ENCODE peak calls at places on chromosomes 2 and 18, in seven cellular contexts. K, T, B, S, O, F and Z are unnamed samples.

GRCh38 chr2:98656800-98657199 is 48.4 kb downstream of the UNC50 start:
- DNase-seq in K (no peak), T (no peak), F (no peak), B (no peak), S (no peak), O (peak), Z (no peak)

GRCh38 chr2:208057108-208057507 is 31.8 kb upstream of the PLEKHM3 start:
- DNase-seq in B (no peak), F (no peak), O (no peak), S (no peak), T (no peak), K (no peak), Z (no peak)

GRCh38 chr2:85504434-85505261 is 34.3 kb upstream of the MAT2A start:
- DNase-seq in B (peak), F (peak), O (no peak), S (no peak), K (peak), T (peak), Z (peak)

GRCh38 chr2:12501469-12502147 is 215.1 kb upstream of the TRIB2 start:
- DNase-seq in O (peak), F (no peak), S (peak), K (no peak), T (no peak), B (peak), Z (no peak)

GRCh38 chr2:99106905-99107304 is 34.6 kb upstream of the C2orf15 start:
- DNase-seq in B (peak), K (no peak), O (no peak), S (no peak), F (no peak), T (no peak), Z (no peak)

GRCh38 chr2:127651987-127652550 is 6.1 kb downstream of the GPR17 start:
- DNase-seq in F (no peak), K (no peak), O (no peak), S (peak), B (peak), T (no peak), Z (no peak)

GRCh38 chr2:45330617-45331016 is 280.4 kb downstream of the SRBD1 start:
- DNase-seq in T (peak), K (no peak), B (peak), S (no peak), F (peak), O (no peak), Z (no peak)

GRCh38 chr18:38368886-38369285 is 803.3 kb upstream of the CELF4 start:
- DNase-seq in K (no peak), O (no peak), S (no peak), F (no peak), T (no peak), B (peak), Z (no peak)

GRCh38 chr2:101655941-101656422 is 41.5 kb upstream of the MAP4K4 start:
- DNase-seq in B (peak), T (peak), O (no peak), F (no peak), S (no peak), K (no peak), Z (peak)

GRCh38 chr2:28974252-28974651 is 6.8 kb upstream of the TOGARAM2 start:
- DNase-seq in K (no peak), F (no peak), B (no peak), T (no peak), O (no peak), S (no peak), Z (no peak)

GRCh38 chr2:120651818-120652217 is 83.8 kb upstream of the GLI2 start:
- DNase-seq in O (no peak), F (no peak), K (no peak), B (no peak), T (no peak), S (no peak), Z (no peak)

GRCh38 chr2:619964-620363 is 57.2 kb downstream of the TMEM18 start:
- DNase-seq in K (no peak), S (no peak), O (no peak), F (no peak), B (no peak), T (no peak), Z (no peak)

GRCh38 chr2:68764781-68765385 is 30.3 kb downstream of the ARHGAP25 start:
- DNase-seq in B (no peak), T (no peak), F (no peak), K (no peak), S (no peak), O (no peak), Z (no peak)

GRCh38 chr2:45707661-45708060 is 56.2 kb downstream of the PRKCE start:
- DNase-seq in T (no peak), K (no peak), O (no peak), S (no peak), F (no peak), B (no peak), Z (no peak)

GRCh38 chr2:43798300-43798699 is 24.5 kb downstream of the DYNC2LI1 start:
- DNase-seq in O (no peak), F (no peak), T (no peak), B (no peak), K (no peak), S (no peak), Z (no peak)

GRCh38 chr2:65436825-65437221 is 4.4 kb upstream of the SPRED2 start:
- DNase-seq in T (no peak), B (no peak), K (no peak), F (no peak), O (no peak), S (no peak), Z (no peak)

GRCh38 chr18:11587432-11587831 is 22.0 kb upstream of the SLC35G4 start:
- DNase-seq in B (no peak), F (no peak), S (no peak), T (no peak), O (no peak), K (no peak), Z (no peak)

GRCh38 chr18:11587846-11588245 is 21.6 kb upstream of the SLC35G4 start:
- DNase-seq in S (no peak), K (no peak), T (no peak), F (no peak), O (no peak), B (no peak), Z (no peak)

DNA sequence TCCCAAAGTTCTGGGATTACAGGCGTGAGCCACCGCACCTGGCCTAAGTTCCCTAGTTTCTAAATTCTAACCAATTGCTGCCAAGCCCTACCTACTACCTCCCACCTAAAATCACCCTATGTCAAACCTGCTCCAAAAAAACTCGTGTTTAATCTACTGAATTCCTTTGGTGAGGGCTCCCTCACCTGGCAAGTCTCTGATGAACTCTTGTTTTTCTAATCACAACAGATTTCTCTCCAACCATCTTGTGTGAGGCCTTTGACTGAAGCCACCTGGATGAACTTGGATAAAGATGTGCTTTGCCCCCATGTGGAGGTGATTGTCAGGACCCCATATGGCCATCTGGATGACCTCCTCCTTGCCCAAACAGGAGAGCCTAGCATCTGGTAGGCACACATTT is 17.4 kb upstream of the SLC35G4 start:
- DNase-seq in B (no peak), F (no peak), K (no peak), T (no peak), O (no peak), S (no peak), Z (no peak)
- TF ChIP-seq CTCF in B (no peak), F (no peak), K (no peak), T (no peak), O (no peak), S (no peak), Z (no peak)

GRCh38 chr2:147468963-147469362 is 375.9 kb upstream of the ACVR2A start:
- DNase-seq in B (no peak), O (no peak), S (no peak), K (no peak), T (no peak), F (no peak), Z (no peak)
- H3K4me3 ChIP-seq in B (no peak), O (no peak), S (no peak), K (no peak), T (no peak), F (no peak), Z (no peak)

GRCh38 chr18:657311-657997 is at the start of gene TYMS:
- DNase-seq in K (peak), B (peak), S (peak), F (peak), O (no peak), T (no peak), Z (no peak)
- TF ChIP-seq CTCF in K (no peak), B (no peak), S (no peak), F (no peak), O (no peak), T (peak), Z (peak)

DNA sequence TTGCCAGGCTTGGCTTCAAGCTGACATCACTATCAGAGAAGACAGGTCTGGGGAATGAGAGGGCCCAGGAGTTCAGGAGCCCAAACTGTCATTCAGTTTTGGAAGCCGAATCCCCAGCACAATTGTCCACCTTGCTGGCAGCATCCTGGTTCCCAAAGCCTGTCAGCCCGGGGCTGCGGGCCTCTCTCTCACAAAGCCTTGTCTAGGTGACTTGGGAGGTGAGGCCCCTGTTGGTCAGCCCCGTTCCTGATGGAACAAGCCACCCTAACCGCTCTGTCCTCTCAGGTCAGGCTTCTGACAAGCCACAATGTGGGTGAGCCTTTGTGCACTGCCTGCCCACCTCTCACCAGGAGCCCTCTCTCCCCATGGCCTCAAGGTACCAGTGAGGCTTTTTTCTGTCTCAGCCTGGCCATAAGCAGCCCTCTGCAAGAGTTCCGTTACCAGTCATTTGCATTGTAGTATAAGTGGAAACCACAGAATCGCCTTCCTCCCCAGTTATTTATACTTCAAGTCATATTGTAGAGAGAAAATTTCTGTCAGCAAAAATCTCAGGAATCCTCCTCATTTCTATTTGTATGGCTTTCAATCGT is 100.6 kb downstream of the MSH2 start:
- DNase-seq in K (no peak), O (no peak), T (no peak), S (no peak), F (no peak), B (no peak), Z (no peak)
- H3K4me3 ChIP-seq in K (no peak), O (no peak), T (no peak), S (no peak), F (no peak), B (no peak), Z (no peak)

GRCh38 chr2:167297292-167297691 is 409.0 kb downstream of the XIRP2 start:
- DNase-seq in S (no peak), F (no peak), K (no peak), T (no peak), B (no peak), O (no peak), Z (no peak)

GRCh38 chr2:167294775-167295140 is 406.5 kb downstream of the XIRP2 start:
- DNase-seq in T (no peak), K (no peak), O (no peak), S (no peak), B (no peak), F (no peak), Z (peak)

GRCh38 chr2:167292430-167293171 is 404.3 kb downstream of the XIRP2 start:
- DNase-seq in K (peak), S (peak), F (peak), B (peak), O (peak), T (peak), Z (peak)

GRCh38 chr2:167293172-167293781 is 405.0 kb downstream of the XIRP2 start:
- DNase-seq in B (peak), O (no peak), K (peak), S (peak), F (no peak), T (no peak), Z (no peak)

GRCh38 chr2:167294031-167294774 is 405.9 kb downstream of the XIRP2 start:
- DNase-seq in S (peak), B (peak), O (no peak), K (no peak), F (no peak), T (no peak), Z (no peak)
- TF ChIP-seq CTCF in S (no peak), B (no peak), O (no peak), K (no peak), F (peak), T (no peak), Z (peak)

GRCh38 chr2:149423633-149424032 is 93.2 kb downstream of the LYPD6 start:
- DNase-seq in F (no peak), T (no peak), B (no peak), K (no peak), S (no peak), O (no peak), Z (no peak)
- H3K4me3 ChIP-seq in F (no peak), T (no peak), B (no peak), K (no peak), S (no peak), O (no peak), Z (no peak)